ENCODE peak calls at places on chromosomes 7 and 10, in four cellular contexts. F, V, T and E are unnamed samples.

GRCh38 chr10:68517188-68517587 is 10.1 kb downstream of the SLC25A16 start:
- DNase-seq in F (no peak), V (no peak), T (no peak), E (no peak)

GRCh38 chr10:29634764-29635625 is at the start of gene SVIL:
- DNase-seq in F (no peak), V (no peak), T (peak), E (no peak)

GRCh38 chr7:66176914-66177313 is 28.2 kb upstream of the TPST1 start:
- DNase-seq in F (no peak), V (no peak), T (peak), E (no peak)

GRCh38 chr7:36527549-36527913 is 137.9 kb downstream of the ANLN start:
- DNase-seq in F (no peak), V (no peak), T (no peak), E (no peak)

GRCh38 chr7:82319674-82320118 is 123.9 kb downstream of the CACNA2D1 start:
- DNase-seq in F (no peak), V (peak), T (peak), E (no peak)

GRCh38 chr10:32489935-32490334 is 44.0 kb downstream of the CCDC7 start:
- DNase-seq in F (no peak), V (no peak), T (no peak), E (no peak)

GRCh38 chr7:127776776-127777390 is 124.9 kb downstream of the SND1 start:
- DNase-seq in F (no peak), V (peak), T (no peak), E (no peak)

GRCh38 chr7:21355406-21355874 is 72.4 kb upstream of the SP4 start:
- DNase-seq in F (peak), V (no peak), T (no peak), E (peak)

GRCh38 chr10:32446701-32447406 is 914 bp downstream of the CCDC7 start:
- DNase-seq in F (no peak), V (no peak), T (no peak), E (no peak)

GRCh38 chr10:26863677-26864076 is 2.9 kb upstream of the ABI1 start:
- DNase-seq in F (no peak), V (no peak), T (no peak), E (no peak)

GRCh38 chr7:17109017-17109416 is 189.4 kb upstream of the AHR start:
- DNase-seq in F (no peak), V (no peak), T (no peak), E (no peak)

GRCh38 chr7:154863766-154864530 is 139.0 kb downstream of the PAXIP1 start:
- DNase-seq in F (no peak), V (no peak), T (no peak), E (no peak)

GRCh38 chr10:79070611-79071534 is 2.1 kb downstream of the ZMIZ1 start:
- DNase-seq in F (no peak), V (no peak), T (peak), E (no peak)

GRCh38 chr7:43834463-43835251 is 34.7 kb downstream of the MRPS24 start:
- DNase-seq in F (peak), V (no peak), T (no peak), E (peak)

GRCh38 chr10:5977471-5978370 is at the start of gene IL15RA:
- DNase-seq in F (peak), V (no peak), T (peak), E (peak)

GRCh38 chr7:97012293-97013005 is 7.1 kb downstream of the DLX6 start:
- DNase-seq in F (no peak), V (no peak), T (no peak), E (no peak)

GRCh38 chr10:97332586-97333350 is 1.8 kb downstream of the FRAT2 start:
- DNase-seq in F (no peak), V (no peak), T (peak), E (no peak)

GRCh38 chr10:119205926-119206602 is 1.3 kb upstream of the GRK5 start:
- DNase-seq in F (peak), V (no peak), T (peak), E (no peak)

GRCh38 chr7:107037866-107038598 is 6.5 kb upstream of the PRKAR2B start:
- DNase-seq in F (no peak), V (no peak), T (no peak), E (no peak)

GRCh38 chr7:90326500-90326899 is 5.4 kb upstream of the FAM237B start:
- DNase-seq in F (no peak), V (no peak), T (no peak), E (no peak)

GRCh38 chr7:108570146-108570755 is 577 bp downstream of the DNAJB9 start:
- DNase-seq in F (peak), V (no peak), T (peak), E (peak)

GRCh38 chr10:4865945-4866661 is 40.1 kb downstream of the AKR1E2 start:
- DNase-seq in F (no peak), V (no peak), T (no peak), E (no peak)

GRCh38 chr10:4868357-4868657 is 42.3 kb downstream of the AKR1E2 start:
- DNase-seq in F (no peak), V (no peak), T (no peak), E (no peak)

GRCh38 chr10:4867109-4867519 is 41.1 kb downstream of the AKR1E2 start:
- DNase-seq in F (no peak), V (no peak), T (no peak), E (no peak)

GRCh38 chr10:4867520-4868356 is 41.7 kb downstream of the AKR1E2 start:
- DNase-seq in F (no peak), V (no peak), T (peak), E (no peak)
- H3K27ac ChIP-seq in F (no peak), V (no peak), T (peak), E (no peak)

DNA sequence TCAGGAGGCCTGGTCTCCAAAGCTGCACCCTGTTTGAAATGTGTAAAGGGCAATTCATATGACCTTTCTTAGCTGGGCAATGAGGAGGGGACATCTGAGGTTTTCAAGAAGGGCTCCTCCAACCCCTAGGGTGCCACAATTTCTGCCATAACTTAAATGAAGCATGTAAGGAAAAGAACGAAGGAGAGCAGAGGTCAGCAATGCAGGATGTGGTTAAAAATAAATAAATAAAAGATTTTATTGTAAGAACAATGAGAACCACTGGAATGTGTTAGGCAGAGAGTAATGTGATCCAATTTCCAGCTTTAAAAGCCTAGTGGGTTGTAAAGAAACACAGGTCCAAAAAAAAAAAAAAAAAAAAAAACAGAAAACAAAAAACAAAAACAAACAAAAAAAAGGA is 673.1 kb downstream of the TNS3 start:
- DNase-seq in F (no peak), V (no peak), T (no peak), E (no peak)
- H3K27ac ChIP-seq in F (no peak), V (no peak), T (no peak), E (no peak)

DNA sequence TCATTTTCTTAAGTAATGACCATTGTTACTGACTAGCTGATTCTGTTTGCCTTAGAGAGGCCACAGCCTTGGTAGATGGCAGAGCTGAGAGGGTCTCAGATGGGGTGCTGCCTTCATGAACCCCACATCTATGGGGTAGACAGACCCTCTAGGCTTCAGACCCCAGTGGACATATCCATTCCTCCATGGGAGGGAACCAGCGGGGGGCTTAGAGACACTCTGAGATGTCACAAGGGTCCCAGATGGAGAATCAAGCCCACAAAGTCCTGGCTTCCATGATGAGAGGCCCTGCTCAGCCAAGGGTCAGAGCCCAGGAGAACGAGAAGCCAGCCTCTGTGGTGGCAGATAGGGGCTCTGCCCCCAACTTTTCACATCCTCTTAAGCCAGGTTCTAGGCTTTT is 408.6 kb downstream of the TCERG1L start:
- DNase-seq in F (no peak), V (no peak), T (no peak), E (no peak)
- H3K27ac ChIP-seq in F (no peak), V (no peak), T (no peak), E (no peak)

DNA sequence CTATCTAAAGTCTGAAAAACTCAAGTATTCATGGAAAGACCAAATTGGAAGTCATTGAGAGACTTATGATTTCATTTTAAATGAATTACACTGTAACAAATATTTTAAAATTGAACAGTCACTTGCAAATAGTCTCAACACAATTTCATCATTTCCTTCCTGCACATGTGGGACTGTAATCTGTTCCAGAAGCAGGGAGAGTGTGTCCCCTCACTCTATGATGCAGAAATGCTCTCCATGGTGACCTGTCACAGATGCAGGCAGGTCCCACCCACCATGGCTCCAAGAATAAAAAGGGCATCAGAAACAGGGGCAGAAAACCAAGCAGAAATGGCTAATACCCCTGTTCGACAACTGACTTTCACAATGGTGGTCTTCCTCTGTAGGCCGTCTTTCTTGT is 170.8 kb downstream of the ZMYND11 start:
- DNase-seq in F (no peak), V (no peak), T (no peak), E (no peak)
- H3K27ac ChIP-seq in F (no peak), V (peak), T (no peak), E (no peak)

DNA sequence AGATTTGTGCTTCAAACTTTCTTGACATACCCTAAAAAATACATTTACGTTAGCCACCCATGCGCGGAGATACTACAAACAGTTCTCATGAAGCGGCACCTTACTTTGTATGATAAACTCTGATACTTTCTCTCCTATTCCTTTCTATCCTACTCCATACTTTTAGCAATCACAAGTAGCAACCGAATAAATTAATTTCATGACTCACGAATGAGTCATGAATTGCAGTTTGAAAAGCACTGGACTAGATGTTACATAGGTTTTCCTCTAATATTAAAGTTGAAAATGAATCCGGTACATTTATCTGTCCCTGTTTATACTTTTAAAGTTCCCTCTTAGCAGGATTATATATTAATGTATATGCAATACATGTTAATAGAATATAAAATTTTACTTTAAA is 67.6 kb downstream of the CUBN start:
- DNase-seq in F (no peak), V (no peak), T (no peak), E (no peak)
- H3K27ac ChIP-seq in F (peak), V (no peak), T (no peak), E (no peak)

GRCh38 chr10:4263281-4263921 is 478.4 kb upstream of the KLF6 start:
- DNase-seq in F (no peak), V (no peak), T (no peak), E (no peak)
- H3K27ac ChIP-seq in F (no peak), V (no peak), T (no peak), E (no peak)

DNA sequence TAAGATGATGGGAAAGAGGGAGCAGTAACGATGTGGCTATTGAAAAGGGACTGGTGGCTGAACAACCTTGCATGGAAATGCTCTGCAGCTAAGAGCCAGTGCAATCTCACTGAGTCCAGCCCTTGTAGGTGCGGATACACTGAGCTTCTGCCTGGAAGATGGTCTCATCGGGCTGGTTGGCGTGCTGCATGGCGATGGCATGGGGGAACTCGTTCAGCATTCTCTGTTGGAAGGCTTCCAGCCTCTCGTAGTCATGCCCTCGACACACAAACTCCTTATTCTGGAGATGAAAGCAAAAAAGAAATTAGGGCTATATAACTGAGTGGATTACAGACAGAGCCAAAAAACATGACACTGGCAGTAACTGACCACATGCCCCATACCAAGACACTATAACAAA is 197.8 kb upstream of the IMMP2L start:
- DNase-seq in F (no peak), V (no peak), T (no peak), E (no peak)
- H3K27ac ChIP-seq in F (no peak), V (no peak), T (no peak), E (no peak)

DNA sequence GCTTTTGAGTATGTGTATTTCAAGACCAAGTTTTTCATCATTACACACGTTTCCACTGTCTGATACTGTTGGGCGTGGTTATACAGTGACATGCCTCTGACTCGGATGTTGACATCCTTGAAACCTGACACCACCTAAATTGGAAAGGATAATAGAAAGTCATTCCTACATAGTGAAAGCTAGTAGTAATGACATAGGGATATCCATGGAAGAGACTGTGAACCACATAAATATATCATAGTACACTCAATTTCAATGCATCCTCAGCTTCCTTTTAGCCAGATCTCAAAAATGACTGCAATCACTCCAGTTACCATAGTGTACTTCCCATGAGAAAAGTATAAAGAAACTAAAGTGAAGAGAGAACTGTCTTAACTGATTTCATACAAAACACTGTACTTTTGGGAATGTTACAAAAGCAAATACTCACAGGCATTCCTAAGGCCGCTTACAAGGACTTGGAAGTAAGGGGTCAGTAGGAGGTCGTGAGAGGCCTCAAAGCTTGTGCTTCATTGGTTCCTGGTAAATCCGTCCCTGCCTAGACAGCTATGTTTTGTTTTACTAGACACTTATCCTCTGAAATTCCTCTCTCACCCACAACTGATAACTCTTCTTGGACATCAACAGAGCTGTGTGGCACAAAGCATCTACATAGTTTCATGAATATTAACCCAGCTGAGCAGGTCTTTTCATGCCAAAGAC is 71.8 kb upstream of the VWDE start:
- DNase-seq in F (no peak), V (no peak), T (no peak), E (no peak)
- H3K27ac ChIP-seq in F (no peak), V (no peak), T (no peak), E (no peak)

GRCh38 chr7:77244222-77244934 is 44.8 kb upstream of the FGL2 start:
- DNase-seq in F (no peak), V (no peak), T (no peak), E (no peak)
- H3K27ac ChIP-seq in F (peak), V (no peak), T (no peak), E (no peak)

GRCh38 chr10:43819464-43820225 is 171.0 kb upstream of the ZNF32 start:
- DNase-seq in F (no peak), V (no peak), T (no peak), E (no peak)

GRCh38 chr10:43818687-43819086 is 170.0 kb upstream of the ZNF32 start:
- DNase-seq in F (no peak), V (no peak), T (no peak), E (no peak)

GRCh38 chr10:43821103-43821502 is 172.4 kb upstream of the ZNF32 start:
- DNase-seq in F (no peak), V (no peak), T (no peak), E (no peak)

GRCh38 chr10:43822509-43823236 is 174.0 kb upstream of the ZNF32 start:
- DNase-seq in F (no peak), V (no peak), T (no peak), E (no peak)

DNA sequence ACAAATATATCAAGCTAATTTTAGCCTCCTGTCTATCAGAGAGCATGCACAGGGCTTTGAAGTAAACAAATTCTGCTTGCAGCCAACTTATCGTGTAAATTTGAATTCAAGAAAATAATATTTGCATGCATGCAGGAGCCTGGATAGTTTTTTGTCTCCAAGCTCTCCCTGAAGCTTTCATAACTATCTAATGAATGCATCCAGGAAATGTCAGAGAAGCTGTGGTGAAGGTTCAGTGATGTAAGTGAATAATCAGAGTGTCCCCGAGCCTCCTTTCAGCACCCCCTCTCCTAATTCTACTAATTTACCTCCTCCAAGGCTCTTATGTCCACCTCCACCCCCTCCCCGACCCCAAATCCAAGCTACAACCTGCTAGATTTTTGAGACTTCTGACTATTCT is 172.0 kb upstream of the ZNF32 start:
- DNase-seq in F (no peak), V (no peak), T (no peak), E (no peak)
- H3K27ac ChIP-seq in F (no peak), V (no peak), T (no peak), E (no peak)